ENCODE peak calls at places on chromosomes 7 and 10, in seven cellular contexts. R is neural progenitor cell; Y is mucosa of descending colon; U is PC-3; K is CD4-positive, alpha-beta T cell; C is heart left ventricle; N is AG04450. V is an unnamed sample.

GRCh38 chr10:118754132-118754555 is 626 bp downstream of the CACUL1 start:
- DNase-seq in R (peak), Y (peak), U (peak), K (no peak), C (peak), N (no peak), V (peak)

GRCh38 chr7:111587715-111588433 is 25.6 kb upstream of the IMMP2L start:
- DNase-seq in R (no peak), Y (no peak), U (peak), K (no peak), C (no peak), N (no peak), V (no peak)

GRCh38 chr10:117175215-117175900 is 21.9 kb upstream of the KCNK18 start:
- DNase-seq in R (no peak), Y (peak), U (no peak), K (peak), C (no peak), N (no peak), V (peak)

GRCh38 chr7:81161459-81162075 is 242.7 kb upstream of the SEMA3C start:
- DNase-seq in R (no peak), Y (no peak), U (peak), K (no peak), C (no peak), N (peak), V (no peak)

GRCh38 chr10:45253183-45253914 is 62.1 kb downstream of the OR13A1 start:
- DNase-seq in R (no peak), Y (no peak), U (no peak), K (no peak), C (no peak), N (no peak), V (no peak)

GRCh38 chr10:102505462-102506115 is 1.8 kb downstream of the SUFU start:
- DNase-seq in R (peak), Y (no peak), U (no peak), K (no peak), C (no peak), N (no peak), V (no peak)

GRCh38 chr10:89929282-89930026 is 228.1 kb downstream of the KIF20B start:
- DNase-seq in R (no peak), Y (no peak), U (no peak), K (no peak), C (no peak), N (no peak), V (no peak)

GRCh38 chr7:4694653-4695335 is 12.7 kb downstream of the FOXK1 start:
- DNase-seq in R (no peak), Y (no peak), U (no peak), K (no peak), C (peak), N (peak), V (no peak)

GRCh38 chr7:50507898-50508470 is 57.2 kb downstream of the DDC start:
- DNase-seq in R (peak), Y (no peak), U (no peak), K (no peak), C (no peak), N (no peak), V (no peak)

GRCh38 chr10:86684305-86684704 is 16.0 kb downstream of the LDB3 start:
- DNase-seq in R (peak), Y (no peak), U (peak), K (no peak), C (peak), N (no peak), V (no peak)

GRCh38 chr7:15839415-15840100 is 153.1 kb upstream of the MEOX2 start:
- DNase-seq in R (peak), Y (no peak), U (no peak), K (no peak), C (peak), N (no peak), V (no peak)

GRCh38 chr7:5421626-5422323 is 1.9 kb downstream of the TNRC18 start:
- DNase-seq in R (peak), Y (peak), U (peak), K (no peak), C (peak), N (no peak), V (peak)

GRCh38 chr7:105905209-105905910 is 29.0 kb upstream of the ATXN7L1 start:
- DNase-seq in R (peak), Y (no peak), U (no peak), K (no peak), C (no peak), N (no peak), V (no peak)

GRCh38 chr7:137040745-137041144 is 172.3 kb downstream of the CHRM2 start:
- DNase-seq in R (no peak), Y (no peak), U (no peak), K (no peak), C (no peak), N (no peak), V (no peak)

GRCh38 chr7:39417642-39418041 is 148.6 kb upstream of the YAE1 start:
- DNase-seq in R (no peak), Y (no peak), U (no peak), K (no peak), C (no peak), N (no peak), V (no peak)
- TF ChIP-seq CTCF in R (no peak), Y (no peak), U (no peak), K (no peak), C (no peak), N (no peak), V (no peak)

GRCh38 chr7:130611206-130611605 is 57.3 kb downstream of the COPG2 start:
- DNase-seq in R (no peak), Y (no peak), U (no peak), K (no peak), C (no peak), N (no peak), V (no peak)

GRCh38 chr7:130606161-130606560 is 62.4 kb downstream of the COPG2 start:
- DNase-seq in R (no peak), Y (no peak), U (no peak), K (no peak), C (no peak), N (no peak), V (no peak)
- TF ChIP-seq CTCF in R (no peak), Y (no peak), U (no peak), K (no peak), C (no peak), N (no peak), V (no peak)

DNA sequence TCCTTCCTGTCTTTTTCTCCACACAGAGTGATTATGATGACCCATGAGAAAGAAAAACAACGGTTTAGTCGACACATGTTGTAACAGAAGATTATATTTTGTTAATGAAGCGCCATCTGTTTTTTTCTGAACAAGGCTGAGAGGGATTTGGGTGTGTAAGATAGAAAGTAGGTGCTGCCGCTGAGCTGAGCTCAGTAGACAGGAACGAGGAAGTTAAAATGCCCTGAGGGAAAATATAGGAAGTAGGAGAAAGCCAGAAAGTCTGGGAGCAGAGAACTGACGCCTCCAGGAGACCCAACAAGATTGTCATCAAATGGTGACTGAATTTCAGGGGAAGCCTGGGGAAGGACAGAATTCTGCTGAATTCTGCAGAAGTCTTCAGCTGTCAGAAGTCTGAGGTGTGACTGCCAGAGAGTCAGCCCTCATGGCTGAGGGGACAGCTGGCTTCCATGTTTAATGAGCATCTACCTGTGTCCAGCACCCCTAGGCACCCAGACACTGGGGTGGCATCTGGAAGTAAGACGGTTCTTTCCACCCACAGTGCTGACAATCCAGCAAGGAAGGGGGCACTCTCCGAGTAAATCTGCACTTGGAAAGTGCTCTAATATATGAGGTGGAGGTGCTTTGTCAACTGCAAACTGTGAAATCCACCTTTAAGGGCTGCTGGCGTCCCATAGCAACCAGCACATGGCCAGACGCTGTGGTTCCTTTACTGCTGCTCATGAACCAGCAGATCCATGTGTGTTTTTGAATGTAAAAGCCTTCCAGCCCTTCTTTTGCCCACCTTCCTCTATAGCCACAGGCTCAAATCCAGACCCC is 12.5 kb upstream of the TSPAN15 start:
- DNase-seq in R (no peak), Y (no peak), U (peak), K (no peak), C (no peak), N (no peak), V (no peak)
- TF ChIP-seq CTCF in R (no peak), Y (no peak), U (peak), K (no peak), C (no peak), N (no peak), V (no peak)

DNA sequence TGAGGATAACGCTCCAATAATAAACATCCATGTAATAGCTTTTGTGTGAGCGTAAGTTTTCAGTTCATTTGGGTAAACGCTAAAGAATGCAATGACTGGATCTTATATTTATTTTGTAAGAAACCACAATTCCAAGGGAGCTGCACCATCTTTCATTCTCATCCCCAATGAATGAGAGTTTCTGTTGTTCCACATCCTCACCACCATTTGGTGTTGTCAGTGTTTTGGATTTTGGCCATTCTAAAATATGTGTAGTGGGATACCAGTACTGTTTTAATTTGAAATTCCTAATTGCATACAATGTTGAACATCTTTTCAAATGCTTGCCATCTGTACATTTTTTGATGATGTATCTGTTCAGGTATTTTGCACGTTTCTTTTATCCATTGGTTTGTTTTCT is 50.9 kb upstream of the SEMA3D start:
- DNase-seq in R (no peak), Y (no peak), U (peak), K (no peak), C (no peak), N (peak), V (no peak)
- TF ChIP-seq CTCF in R (no peak), Y (no peak), U (no peak), K (no peak), C (no peak), N (no peak), V (no peak)

GRCh38 chr10:113278664-113279063 is 274.2 kb upstream of the HABP2 start:
- DNase-seq in R (no peak), Y (no peak), U (no peak), K (no peak), C (no peak), N (no peak), V (no peak)
- TF ChIP-seq CTCF in R (no peak), Y (no peak), U (no peak), K (no peak), C (no peak), N (no peak), V (no peak)

GRCh38 chr10:66838656-66839055 is 87.2 kb upstream of the LRRTM3 start:
- DNase-seq in R (no peak), Y (no peak), U (no peak), K (no peak), C (no peak), N (no peak), V (no peak)

GRCh38 chr10:66842867-66843266 is 83.0 kb upstream of the LRRTM3 start:
- DNase-seq in R (no peak), Y (no peak), U (no peak), K (no peak), C (no peak), N (no peak), V (no peak)

DNA sequence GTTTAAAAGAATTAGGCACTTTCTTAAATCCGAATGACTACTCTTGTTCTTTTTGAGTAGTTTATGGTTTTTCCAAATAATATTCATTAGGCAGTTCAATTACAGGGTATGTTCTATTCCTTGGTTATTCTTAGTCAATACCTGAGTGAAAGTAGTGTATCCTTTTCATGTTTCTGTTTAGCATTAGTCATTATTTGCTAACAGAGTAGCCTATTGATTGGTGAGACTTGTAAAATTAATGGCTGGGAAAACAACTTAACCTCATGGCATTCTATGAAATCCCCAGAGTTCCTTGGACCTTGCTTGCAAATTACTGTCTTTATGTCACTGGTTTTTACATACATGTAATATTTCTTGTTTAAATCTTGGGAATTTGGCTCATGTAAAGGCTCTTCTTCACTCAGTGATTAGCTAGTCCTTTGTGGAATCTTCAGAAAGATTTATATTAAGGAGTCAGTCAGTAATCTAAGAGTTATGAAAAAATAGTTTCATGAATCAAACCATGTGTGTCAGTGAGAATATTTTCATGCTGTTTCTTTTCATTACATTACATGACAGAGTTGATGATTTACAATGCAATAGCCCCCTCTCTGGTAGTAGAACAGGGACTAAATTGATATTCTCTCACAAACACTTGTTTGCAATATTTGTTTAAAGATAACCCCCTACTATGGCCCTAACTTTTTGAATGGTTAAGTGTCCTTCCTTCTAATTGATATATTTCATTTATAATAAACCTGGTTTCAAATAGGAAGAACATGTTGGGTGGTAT is 81.5 kb upstream of the LRRTM3 start:
- DNase-seq in R (no peak), Y (no peak), U (peak), K (no peak), C (no peak), N (no peak), V (no peak)
- TF ChIP-seq CTCF in R (peak), Y (no peak), U (peak), K (no peak), C (no peak), N (peak), V (no peak)

V was measured in activated B cell treated with CpG ODN at 0.5 μM for 24 hours.